ENCODE peak calls at places on chromosomes 2 and 18, in five cellular contexts. C, Q, N, G and X are unnamed samples.

GRCh38 chr2:74002515-74003391 is 18.0 kb downstream of the TET3 start:
- DNase-seq in C (peak), Q (no peak), N (peak), G (peak), X (peak)

GRCh38 chr2:22554453-22554852 is 830.5 kb upstream of the KLHL29 start:
- DNase-seq in C (no peak), Q (no peak), N (no peak), G (no peak), X (no peak)

GRCh38 chr18:8895987-8896619 is 190.7 kb downstream of the MTCL1 start:
- DNase-seq in C (no peak), Q (no peak), N (no peak), G (no peak), X (no peak)

GRCh38 chr18:24063121-24063731 is 48.7 kb downstream of the TTC39C start:
- DNase-seq in C (no peak), Q (no peak), N (no peak), G (no peak), X (no peak)

GRCh38 chr2:211534655-211535054 is 978.3 kb downstream of the CPS1 start:
- DNase-seq in C (no peak), Q (no peak), N (no peak), G (no peak), X (no peak)

GRCh38 chr18:37144921-37145320 is 316.0 kb downstream of the KIAA1328 start:
- DNase-seq in C (no peak), Q (no peak), N (no peak), G (no peak), X (no peak)

GRCh38 chr2:178241852-178242551 is 47.7 kb downstream of the OSBPL6 start:
- DNase-seq in C (peak), Q (no peak), N (peak), G (no peak), X (no peak)

GRCh38 chr2:85448840-85449588 is 30.5 kb downstream of the SH2D6 start:
- DNase-seq in C (no peak), Q (no peak), N (no peak), G (no peak), X (no peak)

GRCh38 chr18:56986829-56987228 is 160.1 kb upstream of the BOD1L2 start:
- DNase-seq in C (peak), Q (no peak), N (no peak), G (peak), X (no peak)

GRCh38 chr2:238398577-238398976 is 28.1 kb upstream of the ASB1 start:
- DNase-seq in C (no peak), Q (no peak), N (no peak), G (no peak), X (no peak)

GRCh38 chr2:162475661-162476060 is 131.7 kb downstream of the GCA start:
- DNase-seq in C (peak), Q (no peak), N (no peak), G (peak), X (no peak)

GRCh38 chr2:20224191-20224715 is 677 bp downstream of the SDC1 start:
- DNase-seq in C (peak), Q (no peak), N (no peak), G (no peak), X (no peak)

GRCh38 chr2:55133467-55134315 is 83.4 kb upstream of the RTN4 start:
- DNase-seq in C (peak), Q (peak), N (peak), G (no peak), X (peak)

GRCh38 chr2:26059542-26059941 is 25.7 kb downstream of the RAB10 start:
- DNase-seq in C (no peak), Q (no peak), N (no peak), G (no peak), X (no peak)

GRCh38 chr2:25079050-25079635 is 37.3 kb downstream of the EFR3B start:
- DNase-seq in C (no peak), Q (no peak), N (no peak), G (no peak), X (no peak)

GRCh38 chr2:158142568-158143332 is 41.1 kb downstream of the UPP2 start:
- DNase-seq in C (no peak), Q (no peak), N (no peak), G (no peak), X (no peak)

GRCh38 chr2:204655101-204655500 is 109.8 kb downstream of the PARD3B start:
- DNase-seq in C (no peak), Q (no peak), N (no peak), G (no peak), X (no peak)

GRCh38 chr2:233075966-233076339 is 15.8 kb downstream of the INPP5D start:
- DNase-seq in C (no peak), Q (no peak), N (peak), G (no peak), X (peak)

GRCh38 chr2:239554761-239555565 is 154.1 kb upstream of the HDAC4 start:
- DNase-seq in C (no peak), Q (no peak), N (peak), G (no peak), X (no peak)

DNA sequence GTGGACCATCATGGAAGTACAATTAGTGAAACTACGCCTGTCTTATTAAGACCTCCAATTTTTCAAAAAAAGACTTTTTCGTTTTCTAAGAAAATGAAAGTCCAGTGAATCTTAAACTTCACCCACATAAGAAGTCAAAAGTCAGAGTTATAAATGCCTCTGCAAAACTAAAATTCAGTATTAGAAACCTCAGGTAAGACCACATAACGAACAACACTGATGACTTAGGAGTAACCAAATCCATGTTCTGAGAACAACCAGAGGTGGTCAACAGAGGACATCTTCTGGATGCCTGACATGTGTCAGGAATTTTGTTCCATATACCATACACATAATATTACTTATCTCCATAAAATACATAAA is 62.4 kb downstream of the RPL31 start:
- DNase-seq in C (no peak), Q (no peak), N (no peak), G (no peak), X (no peak)
- H3K4me3 ChIP-seq in C (no peak), Q (no peak), N (no peak), G (no peak), X (no peak)

GRCh38 chr2:118843492-118844132 is 3.8 kb downstream of the EN1 start:
- DNase-seq in C (no peak), Q (no peak), N (no peak), G (peak), X (no peak)
- H3K4me3 ChIP-seq in C (no peak), Q (no peak), N (no peak), G (no peak), X (no peak)

GRCh38 chr2:8673381-8673780 is 8.5 kb upstream of the ID2 start:
- DNase-seq in C (no peak), Q (no peak), N (no peak), G (no peak), X (no peak)
- H3K4me3 ChIP-seq in C (no peak), Q (no peak), N (no peak), G (no peak), X (no peak)

GRCh38 chr2:216632952-216633615 is at the start of gene IGFBP2:
- DNase-seq in C (peak), Q (no peak), N (no peak), G (peak), X (no peak)

GRCh38 chr2:216635171-216635570 is 2.0 kb downstream of the IGFBP2 start:
- DNase-seq in C (no peak), Q (no peak), N (no peak), G (peak), X (no peak)

GRCh38 chr2:216633616-216634316 is 546 bp downstream of the IGFBP2 start:
- DNase-seq in C (no peak), Q (no peak), N (no peak), G (no peak), X (no peak)

GRCh38 chr2:216634317-216635148 is 1.3 kb downstream of the IGFBP2 start:
- DNase-seq in C (no peak), Q (no peak), N (no peak), G (no peak), X (no peak)

DNA sequence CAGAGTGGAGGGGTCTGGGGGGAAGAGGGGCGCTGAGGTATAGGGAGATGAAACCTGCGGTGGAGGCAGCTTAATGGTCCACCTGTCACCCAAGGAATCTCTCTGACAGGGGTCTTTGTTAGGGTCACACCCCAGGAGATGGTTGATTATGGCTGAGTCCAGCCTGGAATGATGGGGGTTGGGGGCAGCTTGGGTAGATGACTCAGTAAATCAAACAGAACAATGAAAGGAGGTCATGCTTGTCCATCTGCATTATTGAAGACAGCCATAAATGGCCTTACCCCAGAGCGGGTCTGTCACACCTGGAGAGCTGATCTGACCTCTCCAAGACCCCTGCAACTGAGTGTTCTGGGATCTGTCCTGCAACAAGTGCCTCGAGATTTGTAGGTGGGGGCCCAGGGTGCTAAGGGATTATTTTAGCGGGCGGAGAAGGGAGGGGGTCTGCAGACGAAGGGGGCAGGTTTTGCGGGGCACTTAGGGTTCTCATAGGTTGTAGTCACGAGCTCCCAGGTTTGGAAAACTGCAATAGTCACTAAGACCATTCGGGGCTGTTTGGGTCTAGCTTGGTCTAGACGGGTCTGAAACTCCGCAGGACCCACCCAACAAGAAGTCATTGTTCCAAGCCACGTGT is 784 bp upstream of the IGFBP2 start:
- DNase-seq in C (no peak), Q (no peak), N (no peak), G (no peak), X (no peak)
- H3K4me3 ChIP-seq in C (no peak), Q (no peak), N (peak), G (peak), X (no peak)